ENCODE peak calls at places on chromosomes 5 and 9, in four cellular contexts. O, M, K and F are unnamed samples.

GRCh38 chr5:129973716-129974426 is 69.6 kb downstream of the CHSY3 start:
- DNase-seq in O (no peak), M (no peak), K (peak), F (no peak)

GRCh38 chr5:68216737-68217231 is 1.2 kb downstream of the PIK3R1 start:
- DNase-seq in O (no peak), M (peak), K (peak), F (no peak)

GRCh38 chr9:68595868-68596267 is 55.2 kb upstream of the TMEM252 start:
- DNase-seq in O (no peak), M (no peak), K (no peak), F (no peak)

GRCh38 chr5:171954721-171955120 is 51.7 kb downstream of the FBXW11 start:
- DNase-seq in O (no peak), M (no peak), K (peak), F (no peak)

GRCh38 chr5:55597014-55597981 is 62.5 kb upstream of the PLPP1 start:
- DNase-seq in O (peak), M (no peak), K (peak), F (no peak)

GRCh38 chr9:132538071-132538470 is 44.3 kb upstream of the BARHL1 start:
- DNase-seq in O (no peak), M (no peak), K (no peak), F (no peak)

GRCh38 chr5:149128023-149128875 is 13.0 kb upstream of the ABLIM3 start:
- DNase-seq in O (no peak), M (peak), K (peak), F (no peak)

GRCh38 chr5:81601912-81602311 is 149.0 kb downstream of the SSBP2 start:
- DNase-seq in O (no peak), M (no peak), K (peak), F (no peak)

GRCh38 chr5:28961806-28962205 is 1923.4 kb upstream of the CDH9 start:
- DNase-seq in O (no peak), M (no peak), K (no peak), F (no peak)

GRCh38 chr9:106970976-106971457 is 108.1 kb downstream of the ZNF462 start:
- DNase-seq in O (no peak), M (no peak), K (no peak), F (no peak)

GRCh38 chr9:134644715-134645606 is 3.4 kb downstream of the COL5A1 start:
- DNase-seq in O (peak), M (peak), K (peak), F (no peak)

GRCh38 chr5:169095410-169095772 is 205.5 kb downstream of the SLIT3 start:
- DNase-seq in O (no peak), M (no peak), K (no peak), F (no peak)

GRCh38 chr5:67516959-67517358 is 320.4 kb upstream of the CD180 start:
- DNase-seq in O (no peak), M (no peak), K (peak), F (no peak)

GRCh38 chr9:116940614-116941215 is 253.6 kb downstream of the TRIM32 start:
- DNase-seq in O (no peak), M (no peak), K (no peak), F (no peak)

GRCh38 chr9:115849679-115850412 is 303.7 kb upstream of the PAPPA start:
- DNase-seq in O (no peak), M (no peak), K (no peak), F (no peak)

GRCh38 chr9:2220036-2220435 is 204.9 kb downstream of the SMARCA2 start:
- DNase-seq in O (no peak), M (no peak), K (no peak), F (no peak)

GRCh38 chr5:168579987-168580508 is 880 bp upstream of the PANK3 start:
- DNase-seq in O (no peak), M (no peak), K (peak), F (no peak)

GRCh38 chr5:43425965-43426364 is 13.8 kb upstream of the CCL28 start:
- DNase-seq in O (peak), M (no peak), K (peak), F (no peak)

GRCh38 chr9:83937861-83938455 is 16.7 kb upstream of the KIF27 start:
- DNase-seq in O (no peak), M (peak), K (peak), F (no peak)

GRCh38 chr9:117043159-117043558 is 356.1 kb downstream of the TRIM32 start:
- DNase-seq in O (no peak), M (no peak), K (no peak), F (no peak)

GRCh38 chr5:168288349-168289245 is 2.8 kb upstream of the WWC1 start:
- DNase-seq in O (peak), M (no peak), K (no peak), F (no peak)

GRCh38 chr5:371811-372555 is 50.5 kb downstream of the AHRR start:
- DNase-seq in O (peak), M (no peak), K (no peak), F (peak)

GRCh38 chr5:106321242-106321641 is 1349.5 kb downstream of the EFNA5 start:
- DNase-seq in O (no peak), M (no peak), K (peak), F (no peak)

GRCh38 chr5:43227655-43228054 is 35.6 kb downstream of the NIM1K start:
- DNase-seq in O (no peak), M (peak), K (peak), F (no peak)

GRCh38 chr5:134005415-134006118 is 792 bp upstream of the VDAC1 start:
- DNase-seq in O (no peak), M (peak), K (peak), F (no peak)

GRCh38 chr5:147455822-147456221 is 54.0 kb downstream of the DPYSL3 start:
- DNase-seq in O (no peak), M (no peak), K (peak), F (no peak)

GRCh38 chr9:132673355-132673754 is 3.1 kb downstream of the GTF3C4 start:
- DNase-seq in O (no peak), M (peak), K (peak), F (no peak)

GRCh38 chr5:132426525-132427138 is 57.1 kb downstream of the SLC22A5 start:
- DNase-seq in O (peak), M (peak), K (peak), F (no peak)

GRCh38 chr9:136052991-136053756 is 41.9 kb downstream of the NACC2 start:
- DNase-seq in O (no peak), M (no peak), K (peak), F (no peak)

GRCh38 chr9:4986783-4987182 is 1.7 kb downstream of the JAK2 start:
- DNase-seq in O (no peak), M (no peak), K (no peak), F (no peak)

GRCh38 chr5:68884144-68884754 is 209.6 kb upstream of the SLC30A5 start:
- DNase-seq in O (no peak), M (no peak), K (no peak), F (no peak)

GRCh38 chr9:78101247-78101646 is 69.6 kb upstream of the GNAQ start:
- DNase-seq in O (no peak), M (no peak), K (no peak), F (no peak)

GRCh38 chr9:78109075-78109474 is 77.5 kb upstream of the GNAQ start:
- DNase-seq in O (no peak), M (no peak), K (no peak), F (no peak)

GRCh38 chr9:78103971-78104433 is 72.4 kb upstream of the GNAQ start:
- DNase-seq in O (no peak), M (no peak), K (no peak), F (no peak)
- TF ChIP-seq CTCF in O (no peak), M (no peak), K (no peak), F (no peak)

GRCh38 chr9:23826120-23826629 is at the start of gene ELAVL2:
- DNase-seq in O (peak), M (peak), K (peak), F (peak)
- TF ChIP-seq CTCF in O (no peak), M (no peak), K (no peak), F (peak)

GRCh38 chr9:81465468-81466002 is 223.8 kb downstream of the TLE1 start:
- DNase-seq in O (no peak), M (no peak), K (peak), F (no peak)
- TF ChIP-seq CTCF in O (no peak), M (no peak), K (no peak), F (no peak)

GRCh38 chr9:35664531-35665470 is at the start of gene ARHGEF39:
- DNase-seq in O (no peak), M (peak), K (peak), F (peak)
- TF ChIP-seq CTCF in O (no peak), M (peak), K (no peak), F (peak)

DNA sequence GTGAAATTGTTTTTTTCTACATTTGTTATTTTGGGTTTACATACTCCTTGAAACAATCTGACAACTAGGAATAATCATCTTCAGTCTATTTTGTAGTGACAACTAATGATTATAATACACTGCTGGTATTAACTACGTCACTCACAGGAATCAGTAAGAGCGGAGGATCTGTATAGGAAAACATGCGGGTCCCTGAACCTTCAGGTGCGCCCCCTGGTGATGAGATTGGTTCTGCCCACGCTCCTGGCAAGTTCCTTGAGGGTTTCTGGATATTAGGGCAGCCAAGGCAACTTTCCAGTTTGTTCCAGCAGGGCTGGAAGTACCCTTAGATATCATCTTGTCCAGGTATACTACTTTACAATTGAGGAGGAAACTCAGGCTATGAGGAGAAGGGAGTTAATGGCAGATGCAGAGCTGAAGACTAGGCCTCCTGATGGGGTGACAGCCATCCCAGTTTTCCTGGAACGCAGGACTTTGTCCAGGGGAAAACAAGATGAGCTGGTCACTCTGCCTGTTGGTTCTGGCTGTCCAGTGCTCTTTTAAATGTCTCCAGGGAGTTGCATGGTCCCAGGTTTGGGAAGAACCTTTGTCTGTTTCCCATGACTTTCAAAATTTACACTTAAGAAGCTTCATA is 15.0 kb upstream of the WNT8A start:
- DNase-seq in O (peak), M (peak), K (peak), F (no peak)
- TF ChIP-seq CTCF in O (no peak), M (peak), K (peak), F (peak)

GRCh38 chr9:98406469-98406868 is 151.0 kb upstream of the TBC1D2 start:
- DNase-seq in O (no peak), M (no peak), K (no peak), F (no peak)

GRCh38 chr9:98409637-98410173 is 154.3 kb upstream of the TBC1D2 start:
- DNase-seq in O (no peak), M (no peak), K (peak), F (no peak)

GRCh38 chr9:98411981-98412561 is 156.6 kb upstream of the TBC1D2 start:
- DNase-seq in O (no peak), M (no peak), K (no peak), F (no peak)

GRCh38 chr9:98415782-98416181 is 160.3 kb upstream of the TBC1D2 start:
- DNase-seq in O (no peak), M (no peak), K (no peak), F (no peak)

GRCh38 chr9:98410185-98410697 is 154.8 kb upstream of the TBC1D2 start:
- DNase-seq in O (no peak), M (no peak), K (peak), F (no peak)
- TF ChIP-seq CTCF in O (no peak), M (no peak), K (peak), F (peak)

GRCh38 chr9:30103647-30104394 is 2280.6 kb upstream of the ACO1 start:
- DNase-seq in O (no peak), M (no peak), K (no peak), F (no peak)
- TF ChIP-seq CTCF in O (no peak), M (no peak), K (no peak), F (no peak)